ENCODE peak calls at places on chromosome 2, in six cellular contexts. A is upper lobe of left lung, L is right lobe of liver, D is A549, U is K562, W is tibial nerve. H is an unnamed sample. For H3K9me3, the result is how much of the 10 kb centered on the place peaks cover.

GRCh38 chr2:152348388-152348787 is 13.4 kb downstream of the FMNL2 start:
- DNase-seq in A (no peak), L (no peak), D (peak), U (no peak), W (no peak), H (no peak)

GRCh38 chr2:119301413-119301812 is 65.2 kb downstream of the C2orf76 start:
- DNase-seq in A (no peak), L (no peak), D (no peak), U (no peak), W (no peak), H (no peak)

GRCh38 chr2:22929998-22930397 is 455.0 kb upstream of the KLHL29 start:
- DNase-seq in A (no peak), L (no peak), D (no peak), U (no peak), W (no peak), H (no peak)

GRCh38 chr2:132589060-132589765 is 80.8 kb downstream of the LYPD1 start:
- DNase-seq in A (no peak), L (no peak), D (no peak), U (no peak), W (no peak), H (no peak)

GRCh38 chr2:151878655-151879563 is 50.7 kb upstream of the ARL5A start:
- DNase-seq in A (peak), L (no peak), D (no peak), U (no peak), W (no peak), H (no peak)

GRCh38 chr2:74385396-74385795 is 5.3 kb upstream of the DCTN1 start:
- DNase-seq in A (no peak), L (no peak), D (no peak), U (no peak), W (no peak), H (no peak)

GRCh38 chr2:73986085-73986680 is 1.5 kb downstream of the TET3 start:
- DNase-seq in A (no peak), L (no peak), D (no peak), U (no peak), W (no peak), H (no peak)

GRCh38 chr2:240245706-240246105 is 105.2 kb upstream of the OTOS start:
- DNase-seq in A (no peak), L (no peak), D (no peak), U (no peak), W (no peak), H (no peak)

GRCh38 chr2:238379096-238379810 is 47.5 kb upstream of the ASB1 start:
- DNase-seq in A (peak), L (no peak), D (no peak), U (no peak), W (no peak), H (no peak)

GRCh38 chr2:70855679-70856078 is 20.1 kb upstream of the CD207 start:
- DNase-seq in A (no peak), L (no peak), D (no peak), U (no peak), W (no peak), H (no peak)

GRCh38 chr2:16151651-16152050 is 211.3 kb downstream of the MYCN start:
- DNase-seq in A (no peak), L (no peak), D (no peak), U (no peak), W (no peak), H (no peak)

GRCh38 chr2:201203916-201204654 is 21.1 kb downstream of the CASP10 start:
- DNase-seq in A (no peak), L (no peak), D (no peak), U (no peak), W (no peak), H (no peak)

GRCh38 chr2:239047420-239047819 is 199.5 kb downstream of the TWIST2 start:
- DNase-seq in A (no peak), L (no peak), D (no peak), U (no peak), W (no peak), H (no peak)

GRCh38 chr2:131027566-131028528 is 65.4 kb downstream of the FAM168B start:
- DNase-seq in A (no peak), L (no peak), D (no peak), U (no peak), W (no peak), H (no peak)

GRCh38 chr2:161090401-161090800 is 69.8 kb upstream of the TANK start:
- DNase-seq in A (peak), L (no peak), D (no peak), U (no peak), W (no peak), H (no peak)

GRCh38 chr2:197108758-197109157 is 182.3 kb upstream of the PGAP1 start:
- DNase-seq in A (peak), L (peak), D (no peak), U (no peak), W (peak), H (peak)

GRCh38 chr2:171811229-171811628 is 82.8 kb downstream of the SLC25A12 start:
- DNase-seq in A (no peak), L (no peak), D (peak), U (no peak), W (no peak), H (no peak)

GRCh38 chr2:18526429-18526828 is 34.0 kb downstream of the RDH14 start:
- DNase-seq in A (no peak), L (no peak), D (no peak), U (no peak), W (no peak), H (no peak)

GRCh38 chr2:71832388-71832787 is 315.3 kb downstream of the CYP26B1 start:
- DNase-seq in A (no peak), L (no peak), D (no peak), U (no peak), W (no peak), H (no peak)

GRCh38 chr2:68811364-68811763 is 59.8 kb downstream of the BMP10 start:
- DNase-seq in A (peak), L (peak), D (no peak), U (no peak), W (peak), H (no peak)

GRCh38 chr2:84858123-84858522 is 22.8 kb downstream of the TRABD2A start:
- DNase-seq in A (no peak), L (peak), D (no peak), U (no peak), W (no peak), H (no peak)

GRCh38 chr2:71277536-71278103 is 50.7 kb upstream of the PAIP2B start:
- DNase-seq in A (peak), L (peak), D (peak), U (peak), W (peak), H (peak)

GRCh38 chr2:160205511-160205910 is 5.4 kb upstream of the ITGB6 start:
- DNase-seq in A (peak), L (no peak), D (peak), U (no peak), W (no peak), H (peak)

GRCh38 chr2:240293865-240294461 is 141.5 kb upstream of the GPC1 start:
- DNase-seq in A (no peak), L (no peak), D (no peak), U (no peak), W (peak), H (no peak)

GRCh38 chr2:210428415-210429179 is 48.0 kb downstream of the LANCL1 start:
- DNase-seq in A (no peak), L (no peak), D (no peak), U (no peak), W (no peak), H (no peak)

GRCh38 chr2:72999729-73000725 is 71.5 kb downstream of the SFXN5 start:
- DNase-seq in A (no peak), L (peak), D (no peak), U (no peak), W (no peak), H (no peak)

GRCh38 chr2:238280083-238280816 is 8.2 kb downstream of the PER2 start:
- DNase-seq in A (no peak), L (no peak), D (no peak), U (no peak), W (no peak), H (no peak)

GRCh38 chr2:98744595-98744994 is 13.7 kb upstream of the MGAT4A start:
- DNase-seq in A (no peak), L (no peak), D (no peak), U (no peak), W (no peak), H (no peak)

GRCh38 chr2:225466891-225467604 is 67.5 kb downstream of the NYAP2 start:
- DNase-seq in A (no peak), L (no peak), D (no peak), U (peak), W (no peak), H (no peak)

GRCh38 chr2:122340246-122340645 is 584.8 kb downstream of the TSN start:
- DNase-seq in A (no peak), L (no peak), D (no peak), U (no peak), W (no peak), H (no peak)

GRCh38 chr2:179274749-179275148 is 10.1 kb upstream of the SESTD1 start:
- DNase-seq in A (no peak), L (no peak), D (no peak), U (no peak), W (no peak), H (no peak)

GRCh38 chr2:220962556-220962955 is 609.5 kb downstream of the EPHA4 start:
- DNase-seq in A (no peak), L (no peak), D (no peak), U (no peak), W (no peak), H (no peak)

GRCh38 chr2:86566158-86566827 is 3.0 kb upstream of the CHMP3 start:
- DNase-seq in A (no peak), L (no peak), D (no peak), U (peak), W (no peak), H (no peak)

GRCh38 chr2:139825726-139826125 is 1045.5 kb upstream of the NXPH2 start:
- DNase-seq in A (no peak), L (no peak), D (no peak), U (no peak), W (no peak), H (no peak)

GRCh38 chr2:168272225-168272624 is 24.8 kb upstream of the STK39 start:
- DNase-seq in A (no peak), L (no peak), D (no peak), U (no peak), W (no peak), H (no peak)

GRCh38 chr2:47662547-47662946 is 120.4 kb upstream of the MSH6 start:
- DNase-seq in A (no peak), L (no peak), D (no peak), U (no peak), W (no peak), H (no peak)

GRCh38 chr2:120203341-120204021 is 19.7 kb downstream of the TMEM185B start:
- DNase-seq in A (peak), L (peak), D (no peak), U (no peak), W (no peak), H (no peak)

GRCh38 chr2:86468162-86469033 is 27.2 kb downstream of the KDM3A start:
- DNase-seq in A (no peak), L (no peak), D (no peak), U (no peak), W (no peak), H (no peak)

GRCh38 chr2:48759682-48760081 is 4.2 kb upstream of the LHCGR start:
- DNase-seq in A (no peak), L (no peak), D (no peak), U (no peak), W (no peak), H (no peak)
- TF ChIP-seq POLR2A in A (no peak), L (no peak), D (no peak), U (no peak), W (no peak), H (no peak)

GRCh38 chr2:135064149-135064548 is 12.1 kb downstream of the RAB3GAP1 start:
- DNase-seq in A (no peak), L (no peak), D (no peak), U (no peak), W (no peak), H (no peak)
- H3K9me3 ChIP-seq in A (under half), L (under half), D (under half), U (under half), W (under half), H (under half)

DNA sequence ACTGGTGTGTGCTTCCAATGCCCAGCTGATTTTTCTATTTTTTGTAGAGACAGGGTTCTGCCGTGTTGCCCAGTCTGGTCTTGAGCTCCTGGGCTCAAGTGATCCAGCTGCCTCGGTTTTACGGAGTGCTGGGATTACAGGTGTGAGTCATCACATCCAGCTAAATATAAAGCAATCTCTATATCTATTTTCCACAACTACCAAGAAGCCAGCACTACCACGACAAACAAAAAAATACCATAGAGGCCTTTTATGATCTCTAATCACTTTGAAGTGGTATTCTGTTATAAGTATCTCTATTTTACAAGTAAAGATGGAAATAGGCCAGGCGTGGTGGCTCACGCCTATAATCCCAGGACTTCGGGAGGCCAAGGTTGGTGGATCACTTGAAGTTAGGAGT is 34.7 kb downstream of the C2orf74 start:
- DNase-seq in A (no peak), L (no peak), D (no peak), U (no peak), W (no peak), H (no peak)
- TF ChIP-seq POLR2A in A (no peak), L (no peak), D (no peak), U (no peak), W (no peak), H (no peak)

DNA sequence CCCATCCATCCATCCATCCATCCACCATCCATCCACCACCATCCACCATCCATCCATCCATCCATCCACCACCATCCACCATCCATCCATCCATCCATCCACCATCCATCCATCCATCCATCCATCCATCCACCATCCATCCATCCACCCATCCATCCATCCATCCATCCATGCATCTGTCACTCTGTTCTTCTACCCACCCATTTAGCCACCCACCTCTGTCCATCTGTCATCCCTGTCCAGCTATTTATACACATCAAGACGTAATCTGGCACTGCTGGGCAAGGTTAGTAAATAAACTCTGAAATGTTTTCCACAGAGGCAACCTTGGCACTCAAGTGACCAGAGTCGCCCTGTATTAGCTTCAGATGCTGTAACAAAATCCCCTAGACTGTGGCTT is 120.9 kb downstream of the RTP5 start:
- DNase-seq in A (no peak), L (no peak), D (no peak), U (no peak), W (no peak), H (no peak)
- H3K9me3 ChIP-seq in A (under half), L (under half), D (under half), U (under half), W (under half), H (under half)

GRCh38 chr2:188291142-188291616 is 495 bp upstream of the GULP1 start:
- DNase-seq in A (peak), L (no peak), D (peak), U (no peak), W (no peak), H (no peak)

GRCh38 chr2:188292446-188293239 is 969 bp downstream of the GULP1 start:
- DNase-seq in A (peak), L (peak), D (peak), U (peak), W (peak), H (peak)

GRCh38 chr2:188294547-188294946 is 2.9 kb downstream of the GULP1 start:
- DNase-seq in A (no peak), L (no peak), D (no peak), U (no peak), W (no peak), H (no peak)

GRCh38 chr2:188293601-188294482 is 2.2 kb downstream of the GULP1 start:
- DNase-seq in A (peak), L (peak), D (peak), U (peak), W (peak), H (peak)

DNA sequence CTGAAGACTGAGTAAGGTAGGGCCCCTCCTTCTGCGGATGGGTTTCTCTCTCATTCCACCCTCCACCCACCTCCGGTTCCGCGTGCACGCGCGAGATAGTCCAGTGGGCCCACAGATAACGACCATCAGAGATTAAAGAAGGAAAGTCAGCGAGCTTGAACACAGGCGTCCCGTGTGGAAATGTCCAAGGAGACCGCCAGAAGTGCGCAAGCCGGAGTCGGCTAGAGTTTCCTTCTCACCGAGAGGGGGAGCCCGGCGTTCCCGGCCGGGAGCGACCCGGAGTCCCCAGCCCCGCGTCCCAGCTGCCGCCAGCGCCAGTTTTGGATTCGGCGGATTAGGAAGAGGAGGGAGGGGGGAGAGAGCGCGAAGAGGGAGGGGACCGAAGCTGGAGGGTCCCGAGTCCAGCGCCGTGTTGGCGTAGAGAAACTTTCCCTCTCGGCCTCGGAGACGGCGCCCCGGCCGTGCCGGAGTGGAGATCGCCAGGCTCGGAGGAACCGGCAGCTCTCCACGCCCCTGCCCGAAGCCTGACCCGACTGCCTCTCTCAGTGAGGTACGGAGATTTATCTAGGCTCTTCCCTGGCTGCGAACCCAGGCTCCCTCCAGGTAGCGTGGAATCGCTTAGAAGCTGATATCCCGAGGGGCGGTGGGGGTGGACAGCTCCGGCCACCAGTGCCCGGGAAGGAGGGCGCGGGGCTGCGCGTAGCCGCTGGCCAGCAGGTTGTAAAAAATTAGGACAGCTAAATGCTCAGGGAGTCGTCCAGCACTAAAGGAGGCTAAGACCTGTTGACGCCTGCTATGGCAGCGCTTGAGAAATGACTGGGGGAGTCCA is at the start of gene GULP1:
- DNase-seq in A (peak), L (peak), D (peak), U (peak), W (peak), H (peak)
- TF ChIP-seq POLR2A in A (peak), L (no peak), D (peak), U (no peak), W (no peak), H (peak)

H was measured in gastrocnemius medialis.